ENCODE peak calls at places on chromosomes 16 and 17, in eight cellular contexts. N is left ventricle myocardium inferior, H is lung, P is transverse colon, U is tibial nerve, A is body of pancreas, D is fibroblast of lung, L is SK-N-SH. V is an unnamed sample. For H3K4me1, the result is how much of the 10 kb centered on the place peaks cover.

GRCh38 chr16:1428511-1428910 is 2.4 kb upstream of the PERCC1 start:
- DNase-seq in P (no peak), N (no peak), H (no peak), A (no peak), D (no peak), L (no peak), U (no peak), V (peak)

GRCh38 chr17:42078396-42079042 is 19.8 kb downstream of the ZNF385C start:
- DNase-seq in L (no peak), U (no peak), P (no peak), A (no peak), D (no peak), H (no peak), N (no peak), V (no peak)

GRCh38 chr16:31331807-31332301 is 23.1 kb upstream of the ITGAX start:
- DNase-seq in N (no peak), A (no peak), L (no peak), P (no peak), H (no peak), D (no peak), U (no peak), V (no peak)

GRCh38 chr16:50165473-50165872 is 12.4 kb downstream of the TENT4B start:
- DNase-seq in L (no peak), P (no peak), A (no peak), H (no peak), N (no peak), U (no peak), D (no peak), V (no peak)

GRCh38 chr17:11853321-11854151 is 143.7 kb downstream of the ZNF18 start:
- DNase-seq in N (no peak), H (no peak), D (no peak), U (no peak), L (no peak), P (no peak), A (no peak), V (peak)

GRCh38 chr16:49485663-49486062 is 112.1 kb downstream of the C16orf78 start:
- DNase-seq in D (no peak), A (no peak), U (no peak), N (no peak), P (peak), L (no peak), H (no peak), V (no peak)

GRCh38 chr16:9901-10665 is 43.3 kb downstream of the POLR3K start:
- DNase-seq in L (no peak), P (peak), N (no peak), H (no peak), D (no peak), U (no peak), A (no peak), V (peak)

GRCh38 chr16:51630051-51630450 is 479.0 kb upstream of the SALL1 start:
- DNase-seq in A (no peak), H (no peak), P (no peak), N (no peak), L (no peak), D (no peak), U (no peak), V (no peak)

GRCh38 chr16:1923299-1924034 is 5.3 kb upstream of the HS3ST6 start:
- DNase-seq in A (no peak), N (no peak), D (peak), U (no peak), P (peak), H (no peak), L (peak), V (peak)

GRCh38 chr17:7548585-7549400 is at the start of gene TNFSF12:
- DNase-seq in U (peak), N (peak), A (peak), P (peak), L (peak), H (peak), D (peak), V (peak)

GRCh38 chr17:29883497-29883896 is 46.5 kb downstream of the SSH2 start:
- DNase-seq in D (no peak), A (no peak), P (no peak), U (no peak), H (no peak), N (no peak), L (no peak), V (no peak)

GRCh38 chr16:27729516-27730304 is 179.8 kb downstream of the KATNIP start:
- DNase-seq in D (peak), U (peak), N (no peak), P (no peak), A (no peak), H (peak), L (no peak), V (peak)

GRCh38 chr16:56314244-56314850 is 111.0 kb downstream of the AMFR start:
- DNase-seq in L (no peak), U (no peak), A (no peak), N (no peak), D (no peak), H (no peak), P (no peak), V (no peak)

GRCh38 chr16:55225972-55226542 is 97.9 kb upstream of the IRX6 start:
- DNase-seq in H (no peak), N (no peak), U (no peak), P (no peak), D (no peak), L (no peak), A (no peak), V (no peak)

GRCh38 chr16:30561212-30561816 is 3.1 kb upstream of the ZNF764 start:
- DNase-seq in N (no peak), A (no peak), H (peak), L (no peak), U (no peak), D (no peak), P (peak), V (peak)

DNA sequence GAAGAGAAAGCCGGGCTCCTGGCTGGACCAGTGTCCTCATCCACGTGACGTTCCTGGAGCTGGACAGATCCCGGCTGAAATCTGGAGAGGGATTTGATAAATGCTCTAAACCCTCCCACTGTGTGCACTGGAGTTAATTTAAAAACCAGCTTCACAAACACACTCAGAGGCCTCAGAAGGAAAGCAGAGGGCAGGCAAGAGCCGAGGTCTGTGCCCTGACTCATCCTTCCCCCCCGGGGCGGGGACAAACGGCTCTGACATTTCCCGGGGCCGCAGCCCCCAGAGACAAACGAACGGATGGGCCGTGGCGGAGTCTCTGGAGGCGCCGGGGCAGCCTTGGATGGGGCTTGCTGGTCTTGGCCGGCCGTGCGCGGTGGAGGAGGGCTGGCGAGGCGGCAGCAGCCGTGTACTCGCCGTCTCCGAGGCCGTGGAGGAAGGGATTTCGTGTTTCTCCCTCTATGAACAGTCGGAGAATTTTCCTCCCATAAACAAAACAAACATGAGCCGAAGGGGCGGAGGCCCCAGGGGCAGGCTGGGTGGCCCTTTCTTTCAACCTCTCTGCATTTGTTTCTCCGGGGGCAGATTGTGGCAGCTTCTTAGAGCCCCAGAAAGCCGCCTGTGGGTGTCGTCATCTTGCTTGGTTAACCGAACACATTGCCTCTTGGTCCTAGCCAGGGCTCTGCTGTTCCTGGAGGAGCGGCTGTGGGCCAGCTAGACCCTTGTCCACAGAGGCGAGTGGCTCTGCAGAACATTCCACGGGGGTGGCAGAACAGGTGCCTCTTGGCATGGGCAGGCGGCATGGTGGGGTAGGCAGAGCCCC is 94.3 kb downstream of the NTN1 start:
- DNase-seq in A (peak), P (peak), L (peak), H (no peak), N (peak), D (peak), U (peak), V (peak)
- H3K4me3 ChIP-seq in A (no peak), P (peak), L (peak), H (no peak), N (peak), D (peak), U (peak), V (peak)

DNA sequence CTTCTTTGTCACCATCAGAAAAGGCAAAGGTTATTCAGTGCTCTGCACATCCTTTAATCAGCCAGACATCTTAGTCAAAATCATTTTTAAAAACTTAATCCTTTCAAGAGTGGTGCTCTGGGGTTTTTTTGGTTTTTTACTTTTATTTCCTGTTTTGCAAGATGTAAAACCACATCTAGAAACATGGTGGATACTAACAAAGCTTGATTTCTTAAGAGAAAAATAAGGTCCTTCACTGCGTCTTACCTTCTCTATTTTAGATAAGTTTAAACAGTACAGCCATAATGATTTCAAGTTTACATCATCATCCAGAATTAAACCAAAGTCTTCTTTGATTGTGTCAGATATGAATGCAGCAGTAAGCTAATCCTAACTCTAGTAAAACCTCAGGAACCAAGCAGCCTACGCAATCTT is 6.3 kb downstream of the ANKRD11 start:
- DNase-seq in L (no peak), U (no peak), N (no peak), H (no peak), A (no peak), P (no peak), D (no peak), V (no peak)
- H3K4me1 ChIP-seq in L (under half), U (half or more), N (half or more), H (under half), A (half or more), P (half or more), D (under half), V (under half)

GRCh38 chr17:44628234-44629188 is 27.8 kb upstream of the MEIOC start:
- DNase-seq in A (peak), L (no peak), N (peak), P (no peak), H (no peak), U (peak), D (peak), V (peak)
- H3K4me3 ChIP-seq in A (no peak), L (no peak), N (peak), P (no peak), H (no peak), U (no peak), D (no peak), V (peak)

GRCh38 chr17:77390870-77391269 is 250.1 kb downstream of the SEC14L1 start:
- DNase-seq in L (no peak), N (no peak), U (no peak), A (no peak), P (no peak), D (no peak), H (no peak), V (no peak)

GRCh38 chr17:77391668-77392375 is 251.1 kb downstream of the SEC14L1 start:
- DNase-seq in A (no peak), D (peak), P (peak), N (peak), H (no peak), L (no peak), U (peak), V (peak)

GRCh38 chr17:77393867-77394539 is 253.2 kb downstream of the SEC14L1 start:
- DNase-seq in N (no peak), H (no peak), A (no peak), L (no peak), D (no peak), P (no peak), U (no peak), V (no peak)

GRCh38 chr17:77393274-77393600 is 252.5 kb downstream of the SEC14L1 start:
- DNase-seq in H (no peak), L (no peak), A (no peak), N (no peak), U (no peak), P (no peak), D (no peak), V (no peak)

GRCh38 chr17:77392376-77393273 is 251.9 kb downstream of the SEC14L1 start:
- DNase-seq in H (no peak), A (peak), D (peak), N (peak), L (peak), U (no peak), P (peak), V (peak)
- H3K4me1 ChIP-seq in H (under half), A (half or more), D (under half), N (half or more), L (half or more), U (half or more), P (half or more), V (under half)

GRCh38 chr17:38557836-38558750 is 47.7 kb downstream of the SRCIN1 start:
- DNase-seq in P (peak), U (peak), N (peak), A (peak), L (peak), H (peak), D (peak), V (peak)

GRCh38 chr17:38559025-38559879 is 46.5 kb downstream of the SRCIN1 start:
- DNase-seq in A (peak), L (no peak), D (peak), H (peak), U (peak), N (peak), P (peak), V (peak)

GRCh38 chr17:38556234-38556633 is 49.5 kb downstream of the SRCIN1 start:
- DNase-seq in A (no peak), P (no peak), D (no peak), N (no peak), U (no peak), L (no peak), H (no peak), V (no peak)

GRCh38 chr17:38558751-38559024 is 47.1 kb downstream of the SRCIN1 start:
- DNase-seq in H (no peak), P (no peak), L (no peak), D (no peak), N (no peak), U (peak), A (no peak), V (no peak)

DNA sequence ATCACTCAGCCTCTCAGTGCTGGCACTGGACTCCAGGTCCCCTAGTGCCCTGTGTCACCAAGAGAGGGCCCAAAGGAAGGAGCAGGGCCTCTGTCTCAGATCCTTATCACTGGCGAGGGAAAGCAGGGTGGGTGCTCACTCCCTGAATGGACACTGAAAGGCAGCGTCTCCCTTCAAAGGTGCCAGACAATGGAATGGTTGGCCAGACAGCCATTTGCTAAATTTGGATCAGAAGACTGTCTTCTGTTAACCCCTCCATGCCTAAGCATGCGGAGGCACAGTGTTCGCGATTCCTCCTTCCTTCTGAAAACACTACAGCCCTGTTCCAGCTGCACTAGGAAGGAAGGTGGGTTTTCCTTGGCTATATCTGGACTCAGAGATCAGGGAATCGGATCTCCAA is 48.4 kb downstream of the SRCIN1 start:
- DNase-seq in N (no peak), L (no peak), U (no peak), A (no peak), P (no peak), H (no peak), D (no peak), V (no peak)
- H3K4me3 ChIP-seq in N (peak), L (peak), U (peak), A (no peak), P (no peak), H (no peak), D (no peak), V (no peak)

V was measured in right cardiac atrium.